ENCODE peak calls at places on chromosomes 11 and 22, in four cellular contexts. I, G, Z and F are unnamed samples.

GRCh38 chr11:99554232-99554903 is 533.6 kb downstream of the CNTN5 start:
- DNase-seq in I (no peak), G (no peak), Z (no peak), F (no peak)

GRCh38 chr11:122234257-122234656 is 118.2 kb upstream of the BLID start:
- DNase-seq in I (no peak), G (no peak), Z (no peak), F (no peak)

GRCh38 chr11:68840661-68841653 is 759 bp downstream of the CPT1A start:
- DNase-seq in I (peak; percentile 59), G (peak; percentile 34), Z (peak; percentile 73), F (peak; percentile 76)

GRCh38 chr11:69018924-69019323 is 5.9 kb upstream of the MRGPRF start:
- DNase-seq in I (no peak), G (no peak), Z (no peak), F (peak; percentile 91)

GRCh38 chr11:122137081-122137793 is 21.2 kb upstream of the BLID start:
- DNase-seq in I (peak; percentile 96), G (no peak), Z (no peak), F (peak; percentile 93)

GRCh38 chr11:61092280-61092766 is 10.0 kb upstream of the CD5 start:
- DNase-seq in I (no peak), G (no peak), Z (no peak), F (no peak)

GRCh38 chr11:111555255-111555654 is 14.7 kb downstream of the LAYN start:
- DNase-seq in I (peak; percentile 55), G (no peak), Z (no peak), F (peak; percentile 77)

GRCh38 chr11:36012410-36012809 is 68.5 kb downstream of the LDLRAD3 start:
- DNase-seq in I (peak; percentile 62), G (no peak), Z (no peak), F (peak; percentile 78)

GRCh38 chr22:41288245-41288946 is 2.4 kb upstream of the RANGAP1 start:
- DNase-seq in I (peak; percentile 87), G (no peak), Z (peak; percentile 41), F (peak; percentile 82)

GRCh38 chr22:24325105-24325757 is 54.6 kb downstream of the SPECC1L start:
- DNase-seq in I (peak; percentile 47), G (peak; percentile 48), Z (peak; percentile 54), F (peak; percentile 93)

GRCh38 chr11:71477637-71478011 is 24.6 kb downstream of the NADSYN1 start:
- DNase-seq in I (no peak), G (peak; percentile 68), Z (peak; percentile 60), F (no peak)

GRCh38 chr22:31093090-31093850 is 12.2 kb downstream of the SMTN start:
- DNase-seq in I (no peak), G (no peak), Z (no peak), F (no peak)

GRCh38 chr11:62208785-62209144 is 292 bp downstream of the SCGB2A1 start:
- DNase-seq in I (no peak), G (no peak), Z (no peak), F (no peak)

GRCh38 chr22:23033116-23033905 is 37.0 kb upstream of the GNAZ start:
- DNase-seq in I (no peak), G (no peak), Z (no peak), F (no peak)

GRCh38 chr22:36213596-36213995 is 12.0 kb upstream of the APOL4 start:
- DNase-seq in I (no peak), G (no peak), Z (no peak), F (no peak)

GRCh38 chr11:107576497-107577086 is 11.1 kb upstream of the ALKBH8 start:
- DNase-seq in I (peak; percentile 87), G (peak; percentile 55), Z (peak; percentile 74), F (peak; percentile 78)

GRCh38 chr11:103051986-103052385 is 40.0 kb downstream of the DCUN1D5 start:
- DNase-seq in I (peak; percentile 15), G (no peak), Z (no peak), F (peak; percentile 69)

GRCh38 chr22:21921184-21921721 is 31.4 kb downstream of the PPM1F start:
- DNase-seq in I (no peak), G (no peak), Z (peak; percentile 55), F (no peak)

GRCh38 chr11:27293500-27294417 is 69.3 kb downstream of the CCDC34 start:
- DNase-seq in I (peak; percentile 46), G (no peak), Z (no peak), F (peak; percentile 90)

GRCh38 chr11:86179646-86180064 is 64.9 kb upstream of the EED start:
- DNase-seq in I (peak; percentile 50), G (no peak), Z (no peak), F (no peak)

GRCh38 chr11:128416976-128417375 is 170.4 kb downstream of the ETS1 start:
- DNase-seq in I (peak; percentile 55), G (no peak), Z (no peak), F (no peak)

GRCh38 chr11:112509300-112509699 is 248.6 kb upstream of the PLET1 start:
- DNase-seq in I (no peak), G (no peak), Z (no peak), F (no peak)

GRCh38 chr11:104343578-104343977 is 179.6 kb upstream of the PDGFD start:
- DNase-seq in I (peak; percentile 63), G (peak; percentile 27), Z (peak; percentile 64), F (peak; percentile 24)

GRCh38 chr11:95230054-95231034 is 658 bp downstream of the SESN3 start:
- DNase-seq in I (no peak), G (peak; percentile 53), Z (peak; percentile 51), F (peak; percentile 55)

GRCh38 chr22:22863001-22863400 is 24.6 kb upstream of the IGLL5 start:
- DNase-seq in I (no peak), G (no peak), Z (no peak), F (no peak)

GRCh38 chr11:116537121-116537520 is 235.7 kb downstream of the BUD13 start:
- DNase-seq in I (no peak), G (no peak), Z (no peak), F (no peak)

GRCh38 chr11:36510567-36511020 is 522 bp upstream of the TRAF6 start:
- DNase-seq in I (peak; percentile 39), G (no peak), Z (peak; percentile 57), F (peak; percentile 70)

GRCh38 chr22:40410272-40410671 is 39.9 kb downstream of the SGSM3 start:
- DNase-seq in I (peak; percentile 65), G (no peak), Z (no peak), F (peak; percentile 61)

GRCh38 chr22:40654522-40655167 is 18.1 kb upstream of the MRTFA start:
- DNase-seq in I (peak; percentile 27), G (no peak), Z (peak; percentile 39), F (peak; percentile 87)

GRCh38 chr11:3049430-3050243 is 7.6 kb downstream of the CARS1 start:
- DNase-seq in I (peak; percentile 86), G (no peak), Z (no peak), F (peak; percentile 99)

GRCh38 chr22:24555496-24556253 is at the start of gene SNRPD3:
- DNase-seq in I (peak; percentile 85), G (peak; percentile 96), Z (peak; percentile 96), F (peak; percentile 98)

GRCh38 chr11:63779044-63779443 is 10.5 kb upstream of the ZFTA start:
- DNase-seq in I (no peak), G (no peak), Z (no peak), F (no peak)
- TF ChIP-seq EZH2phosphoT487 in I (no peak), G (no peak), Z (no peak), F (no peak)

GRCh38 chr11:64800633-64801464 is 2.2 kb downstream of the MAP4K2 start:
- DNase-seq in I (no peak), G (no peak), Z (no peak), F (no peak)

GRCh38 chr11:64801591-64802369 is 1.2 kb downstream of the MAP4K2 start:
- DNase-seq in I (no peak), G (no peak), Z (no peak), F (no peak)

GRCh38 chr11:64803846-64804345 is 882 bp upstream of the MAP4K2 start:
- DNase-seq in I (no peak), G (peak; percentile 32), Z (peak; percentile 84), F (no peak)

GRCh38 chr11:64803163-64803845 is at the start of gene MAP4K2:
- DNase-seq in I (peak; percentile 93), G (peak; percentile 97), Z (peak; percentile 98), F (peak; percentile 96)

GRCh38 chr11:64802370-64803162 is 448 bp downstream of the MAP4K2 start:
- DNase-seq in I (no peak), G (no peak), Z (peak; percentile 17), F (no peak)
- TF ChIP-seq EZH2phosphoT487 in I (no peak), G (no peak), Z (no peak), F (no peak)

GRCh38 chr22:29226246-29226981 is 20.7 kb downstream of the EMID1 start:
- DNase-seq in I (no peak), G (no peak), Z (no peak), F (no peak)

GRCh38 chr22:29219881-29220670 is 14.4 kb downstream of the EMID1 start:
- DNase-seq in I (peak; percentile 8), G (no peak), Z (peak; percentile 44), F (no peak)

GRCh38 chr22:29224859-29225410 is 19.2 kb downstream of the EMID1 start:
- DNase-seq in I (no peak), G (no peak), Z (no peak), F (no peak)

GRCh38 chr22:29224121-29224858 is 18.6 kb downstream of the EMID1 start:
- DNase-seq in I (no peak), G (no peak), Z (peak; percentile 41), F (no peak)

GRCh38 chr22:29225422-29226090 is 19.9 kb downstream of the EMID1 start:
- DNase-seq in I (no peak), G (no peak), Z (no peak), F (peak; percentile 69)
- TF ChIP-seq EZH2phosphoT487 in I (no peak), G (no peak), Z (no peak), F (no peak)

GRCh38 chr11:90341986-90342385 is 119.1 kb upstream of the CHORDC1 start:
- DNase-seq in I (no peak), G (no peak), Z (peak; percentile 9), F (no peak)
- TF ChIP-seq EZH2phosphoT487 in I (no peak), G (no peak), Z (no peak), F (no peak)

DNA sequence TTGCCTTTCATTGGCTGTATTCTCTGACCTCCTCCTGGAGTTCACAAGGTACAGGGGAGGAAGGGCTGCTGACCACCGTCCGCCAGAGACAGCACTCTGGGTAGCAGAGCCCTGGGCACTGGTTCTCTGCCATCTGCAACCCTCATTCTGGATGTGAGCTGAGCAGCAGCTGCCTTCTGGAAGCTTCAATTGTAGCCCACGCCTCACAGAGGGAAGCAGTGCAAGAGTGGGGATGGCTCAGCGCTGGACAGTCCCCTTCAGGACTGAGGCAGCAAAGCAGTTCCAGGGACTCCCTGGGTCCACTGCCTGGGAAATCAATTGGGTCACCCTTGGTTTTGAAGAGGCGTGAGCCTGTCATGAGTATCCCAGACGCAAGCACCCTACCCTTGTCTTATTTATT is 346.2 kb downstream of the CADM1 start:
- DNase-seq in I (no peak), G (no peak), Z (no peak), F (no peak)
- TF ChIP-seq EZH2phosphoT487 in I (no peak), G (no peak), Z (no peak), F (no peak)